ENCODE peak calls at places on chromosome 22, in six cellular contexts. G is GM23248, H is hepatocyte, N is neural progenitor cell, J is GM23338, R is HCT116. O is an unnamed sample.

GRCh38 chr22:34998921-34999320 is 67.0 kb upstream of the ISX start:
- DNase-seq in H (no peak), G (no peak), J (no peak), N (no peak), R (no peak), O (no peak)

GRCh38 chr22:24327827-24328226 is 57.2 kb downstream of the SPECC1L start:
- DNase-seq in H (no peak), J (peak), N (no peak), R (no peak), G (no peak), O (no peak)

GRCh38 chr22:49674479-49674830 is 153.2 kb downstream of the BRD1 start:
- DNase-seq in J (no peak), R (no peak), N (no peak), G (no peak), H (no peak), O (no peak)

GRCh38 chr22:35547993-35548761 is 7.5 kb downstream of the RASD2 start:
- DNase-seq in G (no peak), J (peak), R (no peak), H (no peak), N (peak), O (no peak)

GRCh38 chr22:25100402-25100801 is 99.3 kb upstream of the CRYBB3 start:
- DNase-seq in G (no peak), H (no peak), J (no peak), R (no peak), N (no peak), O (no peak)

GRCh38 chr22:49408102-49408836 is 419.4 kb downstream of the BRD1 start:
- DNase-seq in N (no peak), H (no peak), G (no peak), R (no peak), J (no peak), O (no peak)

GRCh38 chr22:21628386-21629261 is 1.2 kb downstream of the YDJC start:
- DNase-seq in H (no peak), G (no peak), R (no peak), J (peak), N (no peak), O (no peak)

GRCh38 chr22:41621911-41622179 is 750 bp downstream of the XRCC6 start:
- DNase-seq in J (no peak), H (no peak), N (no peak), G (no peak), R (no peak), O (no peak)

GRCh38 chr22:29214232-29214631 is 8.5 kb downstream of the EMID1 start:
- DNase-seq in N (no peak), G (no peak), J (no peak), R (no peak), H (no peak), O (no peak)

GRCh38 chr22:23230348-23231068 is 50.2 kb downstream of the BCR start:
- DNase-seq in G (no peak), R (no peak), H (no peak), J (peak), N (peak), O (no peak)

GRCh38 chr22:26852176-26852575 is 194.8 kb downstream of the MIAT start:
- DNase-seq in N (peak), J (peak), G (no peak), R (no peak), H (no peak), O (no peak)

GRCh38 chr22:49160261-49161001 is 667.2 kb downstream of the BRD1 start:
- DNase-seq in N (no peak), G (no peak), J (no peak), R (no peak), H (no peak), O (no peak)

GRCh38 chr22:25700996-25701815 is 40.8 kb upstream of the MYO18B start:
- DNase-seq in H (peak), R (no peak), N (peak), J (no peak), G (peak), O (no peak)

GRCh38 chr22:28822930-28823481 is 22.6 kb upstream of the XBP1 start:
- DNase-seq in H (peak), G (no peak), R (no peak), J (no peak), N (peak), O (peak)

GRCh38 chr22:41478891-41479521 is 10.1 kb downstream of the ACO2 start:
- DNase-seq in J (no peak), H (peak), G (peak), R (no peak), N (no peak), O (no peak)

GRCh38 chr22:23118647-23119491 is 22.9 kb downstream of the RSPH14 start:
- DNase-seq in G (no peak), R (no peak), H (no peak), J (no peak), N (no peak), O (no peak)

GRCh38 chr22:23381661-23382427 is 198.2 kb downstream of the IGLL1 start:
- DNase-seq in H (no peak), J (no peak), N (no peak), R (no peak), G (no peak), O (no peak)

GRCh38 chr22:26642465-26643367 is 14.7 kb upstream of the MIAT start:
- DNase-seq in J (peak), N (peak), H (no peak), R (no peak), G (no peak), O (peak)

GRCh38 chr22:24043957-24044356 is 32.9 kb downstream of the CABIN1 start:
- DNase-seq in N (no peak), R (no peak), H (no peak), J (no peak), G (no peak), O (no peak)

GRCh38 chr22:36979511-36979910 is 39.7 kb downstream of the TST start:
- DNase-seq in J (no peak), R (no peak), H (no peak), N (no peak), G (no peak), O (no peak)

GRCh38 chr22:23223566-23224317 is 43.4 kb downstream of the BCR start:
- DNase-seq in N (no peak), G (no peak), R (no peak), H (no peak), J (no peak), O (no peak)

GRCh38 chr22:33401291-33401690 is 343.1 kb upstream of the SYN3 start:
- DNase-seq in J (no peak), R (no peak), H (no peak), G (peak), N (no peak), O (no peak)

GRCh38 chr22:39920134-39920743 is 19.4 kb downstream of the GRAP2 start:
- DNase-seq in J (no peak), G (no peak), H (no peak), R (no peak), N (no peak), O (no peak)

GRCh38 chr22:48307941-48308340 is 1519.7 kb downstream of the BRD1 start:
- DNase-seq in N (no peak), H (no peak), R (no peak), J (no peak), G (no peak), O (no peak)

GRCh38 chr22:23268139-23268712 is 87.9 kb downstream of the BCR start:
- DNase-seq in R (no peak), J (peak), H (no peak), N (no peak), G (no peak), O (no peak)

GRCh38 chr22:50325444-50326224 is 1.2 kb downstream of the DENND6B start:
- DNase-seq in H (no peak), R (no peak), N (no peak), G (no peak), J (no peak), O (no peak)

GRCh38 chr22:50102946-50103345 is 13.1 kb downstream of the MOV10L1 start:
- DNase-seq in G (peak), J (peak), H (no peak), R (peak), N (no peak), O (no peak)

GRCh38 chr22:37703906-37704305 is 7.1 kb downstream of the TRIOBP start:
- DNase-seq in G (peak), H (no peak), J (no peak), R (no peak), N (no peak), O (no peak)

GRCh38 chr22:19515654-19516377 is 8.4 kb downstream of the CLDN5 start:
- DNase-seq in G (no peak), H (no peak), J (no peak), N (no peak), R (no peak), O (no peak)

GRCh38 chr22:19517171-19517500 is 7.1 kb downstream of the CLDN5 start:
- DNase-seq in J (no peak), H (no peak), G (no peak), N (no peak), R (no peak), O (no peak)

GRCh38 chr22:19513823-19514222 is 10.4 kb downstream of the CLDN5 start:
- DNase-seq in G (no peak), R (no peak), J (no peak), N (no peak), H (no peak), O (no peak)

GRCh38 chr22:19516378-19517170 is 7.6 kb downstream of the CLDN5 start:
- DNase-seq in H (no peak), J (no peak), G (no peak), N (no peak), R (no peak), O (no peak)

GRCh38 chr22:19514831-19515565 is 9.2 kb downstream of the CLDN5 start:
- DNase-seq in J (no peak), G (peak), R (no peak), H (no peak), N (no peak), O (no peak)
- TF ChIP-seq EZH2phosphoT487 in J (no peak), G (no peak), R (no peak), H (no peak), N (no peak), O (no peak)

DNA sequence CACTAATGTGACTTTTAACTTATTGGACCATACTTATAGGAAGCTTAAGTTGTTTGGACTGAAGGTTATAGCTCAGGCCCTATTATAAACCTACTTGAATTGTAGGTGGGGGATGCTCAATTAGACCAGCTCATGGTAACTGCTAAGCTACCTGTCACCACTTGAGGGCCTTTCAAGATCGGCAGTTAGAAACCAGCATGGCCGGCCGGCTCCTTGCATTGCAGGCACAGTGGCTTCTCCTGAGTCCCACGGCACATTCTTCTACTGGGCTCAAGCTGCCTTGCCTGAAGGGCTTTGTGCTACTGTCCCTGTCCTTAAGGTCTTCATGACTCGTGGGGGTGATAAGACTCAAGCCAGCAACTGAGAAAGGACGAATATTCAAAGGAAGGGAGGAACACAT is 70.8 kb downstream of the TBC1D22A start:
- DNase-seq in N (peak), H (peak), G (peak), R (peak), J (peak), O (no peak)
- TF ChIP-seq EZH2phosphoT487 in N (no peak), H (no peak), G (no peak), R (no peak), J (no peak), O (no peak)

GRCh38 chr22:17665884-17666283 is 27.3 kb downstream of the BCL2L13 start:
- DNase-seq in G (peak), R (no peak), H (no peak), J (no peak), N (no peak), O (no peak)
- TF ChIP-seq EZH2phosphoT487 in G (no peak), R (no peak), H (no peak), J (no peak), N (no peak), O (no peak)

DNA sequence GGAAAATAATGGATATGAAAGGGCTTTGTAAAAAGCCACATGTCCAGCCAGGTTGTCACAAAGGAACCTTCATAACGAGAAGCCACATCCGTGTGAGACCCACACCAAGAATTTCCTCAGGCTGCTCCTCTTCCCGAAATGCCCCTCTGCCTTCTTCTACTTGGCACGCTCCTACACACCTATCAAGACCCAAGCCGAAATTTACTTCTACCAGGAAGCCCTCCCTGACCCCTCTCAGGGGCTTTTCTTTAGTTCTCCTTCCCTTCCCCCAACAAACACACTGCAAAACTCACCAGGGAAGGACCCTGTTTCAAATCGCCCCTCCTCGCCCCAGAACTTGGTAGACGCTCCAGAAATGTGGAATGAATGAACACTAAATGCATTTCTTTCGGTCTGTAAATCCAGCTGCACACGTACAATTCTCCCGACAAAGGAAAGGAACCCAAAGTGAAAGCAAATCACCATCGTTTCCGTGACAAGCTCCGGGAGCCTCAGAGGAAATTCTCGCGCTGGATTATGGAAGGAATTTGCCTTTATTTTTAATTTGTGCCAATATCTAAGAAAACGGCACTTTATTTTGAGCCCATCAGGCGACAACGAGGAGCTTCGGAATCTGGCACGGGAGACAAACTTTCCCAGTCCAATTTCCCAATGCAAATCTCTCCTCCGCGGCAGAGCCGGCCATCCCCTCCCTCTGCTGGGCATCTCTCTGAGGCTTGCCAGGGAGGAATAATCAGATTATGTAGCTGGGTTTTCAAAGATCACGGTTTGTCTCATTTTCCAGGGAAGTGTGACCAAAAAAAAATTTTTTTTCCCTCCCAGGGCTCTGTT is 13.2 kb upstream of the SHISAL1 start:
- DNase-seq in R (no peak), G (peak), H (no peak), N (peak), J (no peak), O (no peak)
- TF ChIP-seq EZH2phosphoT487 in R (no peak), G (no peak), H (no peak), N (no peak), J (no peak), O (no peak)

GRCh38 chr22:42684462-42685195 is 35.4 kb upstream of the CYB5R3 start:
- DNase-seq in N (no peak), J (no peak), H (no peak), R (no peak), G (peak), O (no peak)
- TF ChIP-seq EZH2phosphoT487 in N (no peak), J (no peak), H (no peak), R (no peak), G (no peak), O (no peak)

DNA sequence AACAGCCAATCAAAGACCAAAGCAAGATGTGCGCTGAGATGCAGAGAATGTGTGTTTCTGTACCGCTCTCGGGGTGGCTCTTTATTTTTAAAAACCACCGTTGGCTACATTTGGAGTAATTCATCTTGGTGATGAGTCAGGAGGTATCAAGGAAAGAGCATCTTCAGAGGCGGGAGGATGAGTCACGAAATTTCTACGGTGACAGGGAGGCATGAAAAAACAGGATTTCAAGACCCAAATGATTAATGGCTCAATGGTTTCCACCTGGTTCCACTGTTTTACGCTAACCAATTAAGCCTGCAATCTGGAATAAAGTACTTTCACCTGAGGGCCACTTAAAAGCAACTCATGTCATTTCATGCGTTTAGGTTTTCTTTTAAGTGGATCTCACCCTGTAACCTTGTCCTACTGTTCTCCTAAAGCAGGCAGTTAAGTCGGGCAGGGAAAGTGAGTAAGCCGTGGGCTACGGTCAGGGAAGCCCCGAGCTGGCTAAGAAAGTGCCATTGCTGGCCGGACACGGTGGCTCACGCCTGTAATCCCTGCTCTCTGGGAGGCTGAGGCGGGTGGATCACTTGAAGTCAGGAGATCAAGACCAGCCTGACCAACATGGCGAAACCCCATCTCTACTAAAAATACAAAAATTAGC is 74.6 kb downstream of the CELSR1 start:
- DNase-seq in H (peak), J (no peak), N (no peak), R (peak), G (peak), O (no peak)
- TF ChIP-seq EZH2phosphoT487 in H (no peak), J (no peak), N (no peak), R (no peak), G (no peak), O (no peak)